ENCODE peak calls at places on chromosomes 4 and X, in seven cellular contexts. One of them, this sample, is unnamed.

GRCh38 chr4:152480901-152481300 is 55.0 kb downstream of the FBXW7 start:
- DNase-seq in neural progenitor cell: no peak
- DNase-seq in GM06990: no peak
- DNase-seq in ovary: no peak
- DNase-seq in PC-3: no peak
- DNase-seq in progenitor cell of endocrine pancreas: no peak
- DNase-seq in GM12864: no peak
- DNase-seq in this sample: no peak

GRCh38 chr4:39814403-39815185 is 116.7 kb downstream of the UBE2K start:
- DNase-seq in PC-3: no peak
- DNase-seq in neural progenitor cell: peak; percentile 26
- DNase-seq in ovary: no peak
- DNase-seq in GM06990: peak; percentile 16
- DNase-seq in progenitor cell of endocrine pancreas: no peak
- DNase-seq in GM12864: no peak
- DNase-seq in this sample: no peak

GRCh38 chrX:96843566-96843965 is 40.1 kb upstream of the RPA4 start:
- DNase-seq in GM06990: no peak
- DNase-seq in neural progenitor cell: peak; percentile 67
- DNase-seq in progenitor cell of endocrine pancreas: no peak
- DNase-seq in GM12864: no peak
- DNase-seq in PC-3: no peak
- DNase-seq in ovary: no peak
- DNase-seq in this sample: no peak

GRCh38 chr4:112560084-112560483 is 44.1 kb upstream of the NEUROG2 start:
- DNase-seq in PC-3: no peak
- DNase-seq in neural progenitor cell: no peak
- DNase-seq in progenitor cell of endocrine pancreas: no peak
- DNase-seq in ovary: no peak
- DNase-seq in GM12864: no peak
- DNase-seq in GM06990: peak; percentile 14
- DNase-seq in this sample: no peak

GRCh38 chr4:118740869-118741268 is 55.7 kb downstream of the METTL14 start:
- DNase-seq in ovary: no peak
- DNase-seq in progenitor cell of endocrine pancreas: no peak
- DNase-seq in GM06990: no peak
- DNase-seq in GM12864: no peak
- DNase-seq in PC-3: peak; percentile 36
- DNase-seq in neural progenitor cell: peak; percentile 42
- DNase-seq in this sample: no peak

GRCh38 chr4:183422962-183423653 is 21.3 kb upstream of the CDKN2AIP start:
- DNase-seq in progenitor cell of endocrine pancreas: no peak
- DNase-seq in PC-3: peak; percentile 72
- DNase-seq in GM12864: no peak
- DNase-seq in ovary: no peak
- DNase-seq in GM06990: no peak
- DNase-seq in neural progenitor cell: no peak
- DNase-seq in this sample: no peak

GRCh38 chrX:64975491-64975890 is 759 bp downstream of the ZC4H2 start:
- DNase-seq in PC-3: peak; percentile 42
- DNase-seq in GM12864: no peak
- DNase-seq in ovary: peak; percentile 30
- DNase-seq in neural progenitor cell: peak; percentile 72
- DNase-seq in GM06990: peak; percentile 12
- DNase-seq in progenitor cell of endocrine pancreas: no peak
- DNase-seq in this sample: no peak

GRCh38 chrX:14616876-14617275 is 87.5 kb downstream of the GLRA2 start:
- DNase-seq in neural progenitor cell: no peak
- DNase-seq in PC-3: no peak
- DNase-seq in GM12864: no peak
- DNase-seq in progenitor cell of endocrine pancreas: no peak
- DNase-seq in ovary: no peak
- DNase-seq in GM06990: no peak
- DNase-seq in this sample: no peak

GRCh38 chr4:25815586-25815985 is 47.2 kb downstream of the SEL1L3 start:
- DNase-seq in neural progenitor cell: no peak
- DNase-seq in progenitor cell of endocrine pancreas: no peak
- DNase-seq in GM06990: no peak
- DNase-seq in GM12864: no peak
- DNase-seq in ovary: no peak
- DNase-seq in PC-3: no peak
- DNase-seq in this sample: no peak

GRCh38 chrX:46456125-46456922 is 88.9 kb downstream of the ZNF674 start:
- DNase-seq in GM06990: no peak
- DNase-seq in neural progenitor cell: no peak
- DNase-seq in GM12864: no peak
- DNase-seq in PC-3: no peak
- DNase-seq in progenitor cell of endocrine pancreas: no peak
- DNase-seq in ovary: no peak
- DNase-seq in this sample: no peak

GRCh38 chr4:84878090-84878489 is 88.4 kb downstream of the WDFY3 start:
- DNase-seq in progenitor cell of endocrine pancreas: no peak
- DNase-seq in GM12864: no peak
- DNase-seq in neural progenitor cell: no peak
- DNase-seq in GM06990: no peak
- DNase-seq in ovary: no peak
- DNase-seq in PC-3: peak; percentile 56
- DNase-seq in this sample: peak; percentile 2

GRCh38 chrX:151982217-151982616 is 7.7 kb upstream of the GABRE start:
- DNase-seq in neural progenitor cell: no peak
- DNase-seq in GM06990: no peak
- DNase-seq in ovary: no peak
- DNase-seq in GM12864: no peak
- DNase-seq in progenitor cell of endocrine pancreas: no peak
- DNase-seq in PC-3: peak; percentile 28
- DNase-seq in this sample: no peak

GRCh38 chrX:16785247-16786138 is 773 bp upstream of the TXLNG start:
- DNase-seq in PC-3: peak; percentile 6
- DNase-seq in GM12864: no peak
- DNase-seq in GM06990: no peak
- DNase-seq in neural progenitor cell: peak; percentile 39
- DNase-seq in progenitor cell of endocrine pancreas: no peak
- DNase-seq in ovary: peak; percentile 46
- DNase-seq in this sample: no peak

GRCh38 chr4:63786181-63786580 is 623.1 kb downstream of the TECRL start:
- DNase-seq in neural progenitor cell: no peak
- DNase-seq in PC-3: no peak
- DNase-seq in progenitor cell of endocrine pancreas: no peak
- DNase-seq in ovary: no peak
- DNase-seq in GM06990: no peak
- DNase-seq in GM12864: no peak
- DNase-seq in this sample: no peak

GRCh38 chr4:132180020-132180427 is 969.1 kb upstream of the PCDH10 start:
- DNase-seq in progenitor cell of endocrine pancreas: no peak
- DNase-seq in ovary: no peak
- DNase-seq in GM12864: no peak
- DNase-seq in neural progenitor cell: no peak
- DNase-seq in PC-3: peak; percentile 69
- DNase-seq in GM06990: no peak
- DNase-seq in this sample: no peak

GRCh38 chrX:19303216-19303880 is 40.4 kb upstream of the PDHA1 start:
- DNase-seq in ovary: no peak
- DNase-seq in neural progenitor cell: no peak
- DNase-seq in progenitor cell of endocrine pancreas: no peak
- DNase-seq in GM12864: no peak
- DNase-seq in GM06990: no peak
- DNase-seq in PC-3: peak; percentile 42
- DNase-seq in this sample: peak; percentile 32

GRCh38 chr4:173227753-173228152 is 59.1 kb downstream of the GALNT7 start:
- DNase-seq in PC-3: no peak
- DNase-seq in progenitor cell of endocrine pancreas: no peak
- DNase-seq in neural progenitor cell: no peak
- DNase-seq in ovary: no peak
- DNase-seq in GM12864: no peak
- DNase-seq in GM06990: no peak
- DNase-seq in this sample: no peak

GRCh38 chr4:36351082-36351666 is 69.8 kb downstream of the DTHD1 start:
- DNase-seq in progenitor cell of endocrine pancreas: peak; percentile 36
- DNase-seq in PC-3: peak; percentile 68
- DNase-seq in ovary: no peak
- DNase-seq in neural progenitor cell: peak; percentile 70
- DNase-seq in GM06990: no peak
- DNase-seq in GM12864: peak; percentile 50
- DNase-seq in this sample: no peak

GRCh38 chr4:180617203-180617602 is 1626.0 kb upstream of the TENM3 start:
- DNase-seq in GM12864: no peak
- DNase-seq in progenitor cell of endocrine pancreas: no peak
- DNase-seq in ovary: no peak
- DNase-seq in GM06990: no peak
- DNase-seq in neural progenitor cell: no peak
- DNase-seq in PC-3: peak; percentile 2
- DNase-seq in this sample: no peak

GRCh38 chr4:180610317-180610716 is 1632.9 kb upstream of the TENM3 start:
- DNase-seq in PC-3: peak; percentile 13
- DNase-seq in progenitor cell of endocrine pancreas: no peak
- DNase-seq in GM12864: no peak
- DNase-seq in neural progenitor cell: no peak
- DNase-seq in ovary: no peak
- DNase-seq in GM06990: no peak
- DNase-seq in this sample: no peak

GRCh38 chr4:180618396-180618795 is 1624.8 kb upstream of the TENM3 start:
- DNase-seq in GM12864: no peak
- DNase-seq in PC-3: no peak
- DNase-seq in neural progenitor cell: no peak
- DNase-seq in GM06990: no peak
- DNase-seq in ovary: no peak
- DNase-seq in progenitor cell of endocrine pancreas: no peak
- DNase-seq in this sample: no peak

DNA sequence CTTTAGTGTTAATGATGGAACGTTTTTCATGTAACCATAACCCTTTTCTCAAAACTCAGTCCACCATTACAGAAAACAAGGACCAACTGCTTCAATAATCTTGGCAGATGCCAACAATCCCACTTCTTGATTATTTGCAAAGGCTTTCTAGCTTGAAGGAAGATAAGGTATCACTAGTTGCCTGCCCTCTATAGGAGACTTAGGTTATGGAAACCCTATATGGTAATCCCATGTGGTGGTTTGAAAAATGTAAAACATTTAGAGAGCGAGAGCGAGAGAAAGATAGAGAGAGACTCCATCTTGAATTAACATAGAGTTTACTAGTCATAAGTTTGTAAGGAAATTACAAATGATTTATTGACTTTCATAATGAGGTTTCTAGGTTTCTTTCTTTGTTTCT is 1627.5 kb upstream of the TENM3 start:
- DNase-seq in GM12864: no peak
- DNase-seq in neural progenitor cell: peak; percentile 9
- DNase-seq in GM06990: no peak
- DNase-seq in ovary: no peak
- DNase-seq in PC-3: no peak
- DNase-seq in progenitor cell of endocrine pancreas: no peak
- DNase-seq in this sample: no peak
- TF ChIP-seq CTCF in GM12864: no peak
- TF ChIP-seq CTCF in neural progenitor cell: peak; percentile 42
- TF ChIP-seq CTCF in GM06990: no peak
- TF ChIP-seq CTCF in ovary: no peak
- TF ChIP-seq CTCF in PC-3: no peak
- TF ChIP-seq CTCF in progenitor cell of endocrine pancreas: peak; percentile 8
- TF ChIP-seq CTCF in this sample: no peak

GRCh38 chr4:8015512-8015911 is 75.9 kb upstream of the AFAP1 start:
- DNase-seq in GM12864: no peak
- DNase-seq in neural progenitor cell: no peak
- DNase-seq in ovary: no peak
- DNase-seq in progenitor cell of endocrine pancreas: no peak
- DNase-seq in GM06990: no peak
- DNase-seq in PC-3: peak; percentile 15
- DNase-seq in this sample: no peak
- TF ChIP-seq CTCF in GM12864: peak; percentile 22
- TF ChIP-seq CTCF in neural progenitor cell: peak; percentile 34
- TF ChIP-seq CTCF in ovary: no peak
- TF ChIP-seq CTCF in progenitor cell of endocrine pancreas: peak; percentile 25
- TF ChIP-seq CTCF in GM06990: peak; percentile 28
- TF ChIP-seq CTCF in PC-3: peak; percentile 54
- TF ChIP-seq CTCF in this sample: peak; percentile 26

GRCh38 chrX:112863850-112864249 is 23.2 kb upstream of the AMOT start:
- DNase-seq in GM12864: no peak
- DNase-seq in ovary: no peak
- DNase-seq in GM06990: no peak
- DNase-seq in neural progenitor cell: no peak
- DNase-seq in PC-3: no peak
- DNase-seq in progenitor cell of endocrine pancreas: no peak
- DNase-seq in this sample: no peak

GRCh38 chrX:112868586-112868985 is 28.0 kb upstream of the AMOT start:
- DNase-seq in PC-3: peak; percentile 9
- DNase-seq in ovary: no peak
- DNase-seq in GM12864: no peak
- DNase-seq in progenitor cell of endocrine pancreas: no peak
- DNase-seq in GM06990: no peak
- DNase-seq in neural progenitor cell: no peak
- DNase-seq in this sample: no peak

GRCh38 chrX:112865464-112866025 is 24.9 kb upstream of the AMOT start:
- DNase-seq in neural progenitor cell: no peak
- DNase-seq in PC-3: no peak
- DNase-seq in ovary: no peak
- DNase-seq in GM06990: no peak
- DNase-seq in GM12864: no peak
- DNase-seq in progenitor cell of endocrine pancreas: no peak
- DNase-seq in this sample: no peak

GRCh38 chrX:112866175-112866574 is 25.5 kb upstream of the AMOT start:
- DNase-seq in progenitor cell of endocrine pancreas: no peak
- DNase-seq in PC-3: peak; percentile 9
- DNase-seq in ovary: no peak
- DNase-seq in neural progenitor cell: no peak
- DNase-seq in GM12864: no peak
- DNase-seq in GM06990: no peak
- DNase-seq in this sample: no peak

GRCh38 chrX:112867570-112867969 is 26.9 kb upstream of the AMOT start:
- DNase-seq in GM12864: no peak
- DNase-seq in GM06990: no peak
- DNase-seq in neural progenitor cell: peak; percentile 38
- DNase-seq in progenitor cell of endocrine pancreas: peak; percentile 12
- DNase-seq in PC-3: no peak
- DNase-seq in ovary: no peak
- DNase-seq in this sample: no peak
- TF ChIP-seq CTCF in GM12864: peak; percentile 30
- TF ChIP-seq CTCF in GM06990: no peak
- TF ChIP-seq CTCF in neural progenitor cell: peak; percentile 37
- TF ChIP-seq CTCF in progenitor cell of endocrine pancreas: peak; percentile 63
- TF ChIP-seq CTCF in PC-3: no peak
- TF ChIP-seq CTCF in ovary: no peak
- TF ChIP-seq CTCF in this sample: no peak

GRCh38 chrX:119692241-119693031 is 532 bp downstream of the SEPTIN6 start:
- DNase-seq in ovary: peak; percentile 38
- DNase-seq in GM12864: no peak
- DNase-seq in neural progenitor cell: peak; percentile 45
- DNase-seq in PC-3: peak; percentile 36
- DNase-seq in GM06990: peak; percentile 74
- DNase-seq in progenitor cell of endocrine pancreas: peak; percentile 17
- DNase-seq in this sample: no peak

GRCh38 chrX:119690921-119691716 is 1.8 kb downstream of the SEPTIN6 start:
- DNase-seq in PC-3: no peak
- DNase-seq in GM06990: no peak
- DNase-seq in progenitor cell of endocrine pancreas: no peak
- DNase-seq in ovary: no peak
- DNase-seq in neural progenitor cell: no peak
- DNase-seq in GM12864: no peak
- DNase-seq in this sample: no peak

GRCh38 chrX:119686087-119686639 is 6.8 kb downstream of the SEPTIN6 start:
- DNase-seq in GM06990: peak; percentile 75
- DNase-seq in PC-3: no peak
- DNase-seq in progenitor cell of endocrine pancreas: no peak
- DNase-seq in GM12864: no peak
- DNase-seq in neural progenitor cell: no peak
- DNase-seq in ovary: no peak
- DNase-seq in this sample: no peak

GRCh38 chrX:119687661-119688413 is 5.1 kb downstream of the SEPTIN6 start:
- DNase-seq in GM06990: no peak
- DNase-seq in neural progenitor cell: no peak
- DNase-seq in GM12864: no peak
- DNase-seq in ovary: no peak
- DNase-seq in progenitor cell of endocrine pancreas: no peak
- DNase-seq in PC-3: no peak
- DNase-seq in this sample: no peak

GRCh38 chrX:119688856-119689455 is 4.0 kb downstream of the SEPTIN6 start:
- DNase-seq in ovary: no peak
- DNase-seq in progenitor cell of endocrine pancreas: no peak
- DNase-seq in PC-3: no peak
- DNase-seq in neural progenitor cell: no peak
- DNase-seq in GM06990: no peak
- DNase-seq in GM12864: no peak
- DNase-seq in this sample: no peak
- TF ChIP-seq CTCF in ovary: no peak
- TF ChIP-seq CTCF in progenitor cell of endocrine pancreas: no peak
- TF ChIP-seq CTCF in PC-3: no peak
- TF ChIP-seq CTCF in neural progenitor cell: no peak
- TF ChIP-seq CTCF in GM06990: no peak
- TF ChIP-seq CTCF in GM12864: no peak
- TF ChIP-seq CTCF in this sample: no peak

This sample was measured in AG09319.